ENCODE peak calls at places on chromosome 5, in nine cellular contexts. One of them, this sample, is unnamed.

GRCh38 chr5:172765766-172766286 is 5.2 kb downstream of the DUSP1 start:
- DNase-seq in T-cell: no peak
- DNase-seq in amniotic stem cell: no peak
- DNase-seq in Right ventricle myocardium superior: no peak
- DNase-seq in cortex of kidney: no peak
- DNase-seq in Caki2: no peak
- DNase-seq in tibial artery: no peak
- DNase-seq in NCI-H460: no peak
- DNase-seq in ovary: no peak
- DNase-seq in this sample: no peak

GRCh38 chr5:100595152-100595811 is 60.1 kb downstream of the FAM174A start:
- DNase-seq in T-cell: no peak
- DNase-seq in amniotic stem cell: peak; percentile 88
- DNase-seq in Right ventricle myocardium superior: peak; percentile 48
- DNase-seq in cortex of kidney: no peak
- DNase-seq in Caki2: peak; percentile 32
- DNase-seq in tibial artery: peak; percentile 66
- DNase-seq in NCI-H460: no peak
- DNase-seq in ovary: no peak
- DNase-seq in this sample: peak; percentile 85

GRCh38 chr5:147538232-147538631 is 28.4 kb upstream of the DPYSL3 start:
- DNase-seq in T-cell: no peak
- DNase-seq in amniotic stem cell: no peak
- DNase-seq in Right ventricle myocardium superior: no peak
- DNase-seq in cortex of kidney: no peak
- DNase-seq in Caki2: no peak
- DNase-seq in tibial artery: no peak
- DNase-seq in NCI-H460: no peak
- DNase-seq in ovary: no peak
- DNase-seq in this sample: no peak

GRCh38 chr5:8756498-8757084 is 789.3 kb downstream of the SEMA5A start:
- DNase-seq in T-cell: no peak
- DNase-seq in amniotic stem cell: peak; percentile 26
- DNase-seq in Right ventricle myocardium superior: no peak
- DNase-seq in cortex of kidney: no peak
- DNase-seq in Caki2: peak; percentile 34
- DNase-seq in tibial artery: no peak
- DNase-seq in NCI-H460: peak; percentile 48
- DNase-seq in ovary: no peak
- DNase-seq in this sample: peak; percentile 18

GRCh38 chr5:159511570-159511969 is 181.3 kb upstream of the IL12B start:
- DNase-seq in T-cell: no peak
- DNase-seq in amniotic stem cell: no peak
- DNase-seq in Right ventricle myocardium superior: no peak
- DNase-seq in cortex of kidney: no peak
- DNase-seq in Caki2: no peak
- DNase-seq in tibial artery: no peak
- DNase-seq in NCI-H460: peak; percentile 3
- DNase-seq in ovary: no peak
- DNase-seq in this sample: no peak

GRCh38 chr5:95892784-95893354 is 68.8 kb downstream of the ELL2 start:
- DNase-seq in T-cell: no peak
- DNase-seq in amniotic stem cell: no peak
- DNase-seq in Right ventricle myocardium superior: no peak
- DNase-seq in cortex of kidney: no peak
- DNase-seq in Caki2: no peak
- DNase-seq in tibial artery: no peak
- DNase-seq in NCI-H460: peak; percentile 46
- DNase-seq in ovary: no peak
- DNase-seq in this sample: no peak

GRCh38 chr5:3715048-3715447 is 119.4 kb downstream of the IRX1 start:
- DNase-seq in T-cell: no peak
- DNase-seq in amniotic stem cell: no peak
- DNase-seq in Right ventricle myocardium superior: peak; percentile 57
- DNase-seq in cortex of kidney: no peak
- DNase-seq in Caki2: no peak
- DNase-seq in tibial artery: no peak
- DNase-seq in NCI-H460: no peak
- DNase-seq in ovary: no peak
- DNase-seq in this sample: no peak

GRCh38 chr5:157241483-157241882 is 24.4 kb upstream of the CYFIP2 start:
- DNase-seq in T-cell: no peak
- DNase-seq in amniotic stem cell: no peak
- DNase-seq in Right ventricle myocardium superior: no peak
- DNase-seq in cortex of kidney: no peak
- DNase-seq in Caki2: no peak
- DNase-seq in tibial artery: no peak
- DNase-seq in NCI-H460: no peak
- DNase-seq in ovary: no peak
- DNase-seq in this sample: no peak

GRCh38 chr5:175447571-175447970 is 3.6 kb upstream of the DRD1 start:
- DNase-seq in T-cell: no peak
- DNase-seq in amniotic stem cell: no peak
- DNase-seq in Right ventricle myocardium superior: no peak
- DNase-seq in cortex of kidney: no peak
- DNase-seq in Caki2: no peak
- DNase-seq in tibial artery: no peak
- DNase-seq in NCI-H460: no peak
- DNase-seq in ovary: no peak
- DNase-seq in this sample: no peak

GRCh38 chr5:176561259-176561658 is 12.1 kb downstream of the CDHR2 start:
- DNase-seq in T-cell: no peak
- DNase-seq in amniotic stem cell: no peak
- DNase-seq in Right ventricle myocardium superior: no peak
- DNase-seq in cortex of kidney: no peak
- DNase-seq in Caki2: no peak
- DNase-seq in tibial artery: no peak
- DNase-seq in NCI-H460: no peak
- DNase-seq in ovary: no peak
- DNase-seq in this sample: no peak

GRCh38 chr5:103393131-103393754 is 134.7 kb downstream of the MACIR start:
- DNase-seq in T-cell: no peak
- DNase-seq in amniotic stem cell: no peak
- DNase-seq in Right ventricle myocardium superior: no peak
- DNase-seq in cortex of kidney: no peak
- DNase-seq in Caki2: no peak
- DNase-seq in tibial artery: no peak
- DNase-seq in NCI-H460: no peak
- DNase-seq in ovary: no peak
- DNase-seq in this sample: no peak

GRCh38 chr5:132546108-132546507 is 2.8 kb upstream of the IL5 start:
- DNase-seq in T-cell: no peak
- DNase-seq in amniotic stem cell: no peak
- DNase-seq in Right ventricle myocardium superior: no peak
- DNase-seq in cortex of kidney: no peak
- DNase-seq in Caki2: no peak
- DNase-seq in tibial artery: no peak
- DNase-seq in NCI-H460: no peak
- DNase-seq in ovary: no peak
- DNase-seq in this sample: no peak

GRCh38 chr5:58341485-58341884 is 118.4 kb downstream of the PLK2 start:
- DNase-seq in T-cell: no peak
- DNase-seq in amniotic stem cell: no peak
- DNase-seq in Right ventricle myocardium superior: no peak
- DNase-seq in cortex of kidney: no peak
- DNase-seq in Caki2: no peak
- DNase-seq in tibial artery: no peak
- DNase-seq in NCI-H460: no peak
- DNase-seq in ovary: no peak
- DNase-seq in this sample: no peak

This sample was measured in kidney epithelial cell.